ENCODE peak calls at places on chromosome 15, in ten cellular contexts. O is left ventricle myocardium inferior; I is progenitor cell of endocrine pancreas; R is activated CD8-positive, alpha-beta memory T cell treated with anti-CD3 and anti-CD28 coated beads, Interleukin-2, amount 50 U/mL, for 4 hours; G is OCI-LY7; N is AG08396; J is activated CD4-positive, alpha-beta T cell treated with anti-CD3 and anti-CD28 coated beads, Interleukin-2, amount 10 ng/mL, durations not matched to agents 7 days and 5 days; Q is A549; Y is NCI-H1092 treated with DMSO at 0.1 percent for 48 hours; P is adrenal gland. M is an unnamed sample.

GRCh38 chr15:47961401-47962090 is 159.2 kb upstream of the SLC24A5 start:
- DNase-seq in O (no peak), I (no peak), R (no peak), G (no peak), N (no peak), J (peak; percentile 22), Q (no peak), Y (peak; percentile 22), P (no peak), M (no peak)

GRCh38 chr15:31387483-31388118 is 61.0 kb downstream of the KLF13 start:
- DNase-seq in O (peak; percentile 76), I (no peak), R (peak; percentile 46), G (no peak), N (no peak), J (peak; percentile 47), Q (no peak), Y (peak; percentile 73), P (peak; percentile 69), M (no peak)

GRCh38 chr15:57220220-57220619 is 156.1 kb upstream of the CGNL1 start:
- DNase-seq in O (no peak), I (no peak), R (no peak), G (no peak), N (no peak), J (no peak), Q (no peak), Y (peak; percentile 56), P (no peak), M (no peak)

GRCh38 chr15:92101706-92102434 is 248.4 kb downstream of the SLCO3A1 start:
- DNase-seq in O (no peak), I (no peak), R (no peak), G (no peak), N (no peak), J (peak; percentile 11), Q (no peak), Y (no peak), P (no peak), M (no peak)

GRCh38 chr15:68617001-68617400 is 38.2 kb downstream of the CORO2B start:
- DNase-seq in O (peak; percentile 24), I (no peak), R (no peak), G (no peak), N (no peak), J (no peak), Q (no peak), Y (no peak), P (no peak), M (no peak)

GRCh38 chr15:68528891-68529290 is 49.9 kb upstream of the CORO2B start:
- DNase-seq in O (no peak), I (no peak), R (no peak), G (no peak), N (no peak), J (peak; percentile 26), Q (no peak), Y (no peak), P (no peak), M (no peak)

GRCh38 chr15:76991048-76991447 is 3.9 kb upstream of the PSTPIP1 start:
- DNase-seq in O (no peak), I (no peak), R (no peak), G (no peak), N (no peak), J (no peak), Q (no peak), Y (no peak), P (no peak), M (no peak)

GRCh38 chr15:80494311-80494710 is 90.1 kb downstream of the ARNT2 start:
- DNase-seq in O (no peak), I (no peak), R (no peak), G (no peak), N (peak; percentile 59), J (no peak), Q (peak; percentile 52), Y (no peak), P (no peak), M (peak; percentile 40)

GRCh38 chr15:82950746-82951370 is 1.7 kb downstream of the HOMER2 start:
- DNase-seq in O (no peak), I (no peak), R (no peak), G (no peak), N (no peak), J (no peak), Q (no peak), Y (no peak), P (no peak), M (no peak)

GRCh38 chr15:85100186-85100937 is 118.7 kb downstream of the PDE8A start:
- DNase-seq in O (no peak), I (no peak), R (no peak), G (peak; percentile 31), N (no peak), J (peak; percentile 24), Q (no peak), Y (no peak), P (no peak), M (no peak)

GRCh38 chr15:80154336-80154735 is 1.5 kb downstream of the FAH start:
- DNase-seq in O (no peak), I (no peak), R (no peak), G (no peak), N (peak; percentile 17), J (no peak), Q (no peak), Y (no peak), P (peak; percentile 35), M (no peak)

GRCh38 chr15:42549052-42549491 is 434 bp downstream of the HAUS2 start:
- DNase-seq in O (no peak), I (no peak), R (no peak), G (peak; percentile 76), N (peak; percentile 34), J (no peak), Q (peak; percentile 35), Y (peak; percentile 73), P (no peak), M (no peak)

GRCh38 chr15:100544946-100545345 is 16.2 kb upstream of the CERS3 start:
- DNase-seq in O (no peak), I (no peak), R (no peak), G (no peak), N (no peak), J (no peak), Q (no peak), Y (no peak), P (no peak), M (no peak)

GRCh38 chr15:59284768-59285368 is 78.2 kb downstream of the LDHAL6B start:
- DNase-seq in O (no peak), I (no peak), R (no peak), G (no peak), N (no peak), J (no peak), Q (peak; percentile 70), Y (no peak), P (no peak), M (no peak)

GRCh38 chr15:42107483-42107882 is 13.1 kb upstream of the PLA2G4D start:
- DNase-seq in O (no peak), I (no peak), R (no peak), G (peak; percentile 31), N (no peak), J (no peak), Q (no peak), Y (peak; percentile 39), P (no peak), M (peak; percentile 48)

GRCh38 chr15:48855501-48856440 is 22.2 kb upstream of the EID1 start:
- DNase-seq in O (no peak), I (no peak), R (no peak), G (no peak), N (peak; percentile 34), J (no peak), Q (peak; percentile 26), Y (no peak), P (no peak), M (peak; percentile 35)

GRCh38 chr15:98085003-98085639 is 124.6 kb downstream of the ARRDC4 start:
- DNase-seq in O (no peak), I (no peak), R (no peak), G (peak; percentile 48), N (peak; percentile 53), J (peak; percentile 58), Q (peak; percentile 71), Y (peak; percentile 24), P (peak; percentile 53), M (peak; percentile 61)

GRCh38 chr15:40238927-40239591 is at the start of gene PAK6:
- DNase-seq in O (no peak), I (peak; percentile 61), R (no peak), G (peak; percentile 15), N (peak; percentile 85), J (peak; percentile 22), Q (peak; percentile 30), Y (peak; percentile 33), P (peak; percentile 88), M (peak; percentile 84)

M was measured in Calu3.